ENCODE peak calls at places on chromosome 4, in four cellular contexts. One of them, this sample, is unnamed.
A peak's percentile ranks its signal among the peaks of the same experiment; 100 is the strongest.

GRCh38 chr4:154064244-154064643 is 275.4 kb upstream of the SFRP2 start:
- DNase-seq in EL: no peak
- DNase-seq in fibroblast of the aortic adventitia: no peak
- DNase-seq in WERI-Rb-1: no peak
- DNase-seq in this sample: no peak

GRCh38 chr4:52250124-52250523 is 199.0 kb downstream of the SPATA18 start:
- DNase-seq in WERI-Rb-1: no peak
- DNase-seq in fibroblast of the aortic adventitia: peak; percentile 42
- DNase-seq in EL: no peak
- DNase-seq in this sample: no peak

GRCh38 chr4:14165253-14165942 is 537.9 kb upstream of the BOD1L1 start:
- DNase-seq in WERI-Rb-1: no peak
- DNase-seq in fibroblast of the aortic adventitia: no peak
- DNase-seq in EL: no peak
- DNase-seq in this sample: no peak

GRCh38 chr4:583820-584219 is 7.7 kb upstream of the TMEM271 start:
- DNase-seq in fibroblast of the aortic adventitia: no peak
- DNase-seq in EL: no peak
- DNase-seq in WERI-Rb-1: no peak
- DNase-seq in this sample: no peak

GRCh38 chr4:73978886-73979285 is 2.9 kb downstream of the PF4 start:
- DNase-seq in fibroblast of the aortic adventitia: peak; percentile 87
- DNase-seq in WERI-Rb-1: no peak
- DNase-seq in EL: peak; percentile 71
- DNase-seq in this sample: peak; percentile 34

GRCh38 chr4:2338754-2339457 is 77.0 kb upstream of the MXD4 start:
- DNase-seq in EL: no peak
- DNase-seq in WERI-Rb-1: no peak
- DNase-seq in fibroblast of the aortic adventitia: no peak
- DNase-seq in this sample: no peak

GRCh38 chr4:7062816-7063215 is 5.0 kb downstream of the GRPEL1 start:
- DNase-seq in WERI-Rb-1: no peak
- DNase-seq in fibroblast of the aortic adventitia: no peak
- DNase-seq in EL: no peak
- DNase-seq in this sample: no peak

GRCh38 chr4:140755811-140756291 is 334 bp downstream of the TBC1D9 start:
- DNase-seq in fibroblast of the aortic adventitia: peak; percentile 37
- DNase-seq in WERI-Rb-1: peak; percentile 69
- DNase-seq in EL: peak; percentile 57
- DNase-seq in this sample: no peak

GRCh38 chr4:30718889-30719252 is 1.3 kb upstream of the PCDH7 start:
- DNase-seq in fibroblast of the aortic adventitia: peak; percentile 32
- DNase-seq in WERI-Rb-1: no peak
- DNase-seq in EL: peak; percentile 26
- DNase-seq in this sample: no peak